ENCODE peak calls at places on chromosomes 1 and 21, in five cellular contexts. P is endodermal cell, L is astrocyte, Y is transverse colon, J is breast epithelium. H is an unnamed sample.

GRCh38 chr1:226444901-226445300 is 37.0 kb upstream of the PARP1 start:
- DNase-seq in J (no peak), Y (peak), L (no peak), P (peak), H (no peak)

GRCh38 chr1:3011127-3011526 is 10.1 kb upstream of the ACTRT2 start:
- DNase-seq in P (no peak), J (no peak), L (no peak), Y (no peak), H (no peak)

GRCh38 chr1:234941711-234942320 is 186.8 kb downstream of the TOMM20 start:
- DNase-seq in L (peak), J (no peak), Y (no peak), P (no peak), H (no peak)

GRCh38 chr1:235917267-235917811 is 50.6 kb upstream of the LYST start:
- DNase-seq in J (peak), Y (peak), L (peak), P (no peak), H (peak)

GRCh38 chr21:27423906-27424595 is 457.2 kb upstream of the ADAMTS5 start:
- DNase-seq in J (no peak), L (peak), Y (no peak), P (peak), H (peak)

GRCh38 chr1:113576271-113576670 is 183.0 kb downstream of the PHTF1 start:
- DNase-seq in J (no peak), Y (no peak), L (no peak), P (no peak), H (no peak)

GRCh38 chr1:237041461-237041794 is 556 bp upstream of the RYR2 start:
- DNase-seq in P (no peak), L (no peak), J (no peak), Y (no peak), H (no peak)

GRCh38 chr21:24955275-24955961 is 651.9 kb downstream of the MRPL39 start:
- DNase-seq in J (no peak), Y (peak), P (no peak), L (no peak), H (no peak)

GRCh38 chr1:228416217-228416971 is at the start of gene TRIM17:
- DNase-seq in Y (no peak), P (peak), L (no peak), J (peak), H (no peak)

GRCh38 chr1:182181167-182181572 is 119.7 kb upstream of the ZNF648 start:
- DNase-seq in Y (peak), L (no peak), P (no peak), J (peak), H (no peak)

GRCh38 chr21:34553199-34553952 is 41.4 kb upstream of the KCNE1 start:
- DNase-seq in J (no peak), P (peak), Y (no peak), L (peak), H (peak)

GRCh38 chr1:180415985-180416633 is 86.3 kb downstream of the ACBD6 start:
- DNase-seq in Y (no peak), J (no peak), P (no peak), L (peak), H (no peak)

GRCh38 chr1:182586380-182586779 is 2.7 kb downstream of the RNASEL start:
- DNase-seq in J (no peak), Y (no peak), P (no peak), L (no peak), H (no peak)

GRCh38 chr1:69388044-69388443 is 179.7 kb upstream of the LRRC7 start:
- DNase-seq in Y (no peak), P (no peak), J (no peak), L (no peak), H (no peak)

GRCh38 chr1:6424000-6424565 is 493 bp upstream of the ESPN start:
- DNase-seq in L (no peak), J (no peak), P (peak), Y (no peak), H (no peak)

GRCh38 chr1:30756545-30757195 is 904 bp downstream of the LAPTM5 start:
- DNase-seq in J (peak), P (no peak), Y (peak), L (peak), H (peak)

GRCh38 chr1:119475866-119476439 is 31.1 kb upstream of the HSD3B1 start:
- DNase-seq in L (no peak), J (peak), P (peak), Y (peak), H (peak)

GRCh38 chr1:92218559-92218958 is 844 bp downstream of the C1orf146 start:
- DNase-seq in Y (no peak), P (peak), L (no peak), J (no peak), H (no peak)

GRCh38 chr1:226973371-226973897 is 33.3 kb downstream of the COQ8A start:
- DNase-seq in P (no peak), J (no peak), Y (peak), L (no peak), H (no peak)

GRCh38 chr1:24535021-24535424 is 20.9 kb upstream of the NCMAP start:
- DNase-seq in Y (peak), L (no peak), J (no peak), P (peak), H (no peak)

GRCh38 chr1:206905295-206906164 is 8.3 kb downstream of the IL24 start:
- DNase-seq in J (no peak), Y (no peak), P (no peak), L (peak), H (peak)

GRCh38 chr1:152539901-152540300 is 25.6 kb downstream of the CRCT1 start:
- DNase-seq in P (no peak), L (no peak), J (no peak), Y (no peak), H (no peak)

GRCh38 chr1:200154069-200154767 is 126.7 kb downstream of the NR5A2 start:
- DNase-seq in Y (peak), P (no peak), L (peak), J (no peak), H (no peak)

GRCh38 chr1:157834430-157834829 is 7.2 kb downstream of the CD5L start:
- DNase-seq in P (no peak), J (no peak), Y (no peak), L (no peak), H (no peak)

GRCh38 chr1:214331180-214331579 is 50.2 kb downstream of the SMYD2 start:
- DNase-seq in P (peak), L (no peak), Y (no peak), J (no peak), H (no peak)

GRCh38 chr1:22038036-22038435 is 14.5 kb upstream of the CDC42 start:
- DNase-seq in Y (no peak), L (no peak), P (no peak), J (no peak), H (no peak)

GRCh38 chr1:145846191-145846590 is 761 bp downstream of the NUDT17 start:
- DNase-seq in P (peak), Y (no peak), L (no peak), J (no peak), H (no peak)

GRCh38 chr1:32988665-32989064 is 24.1 kb upstream of the RNF19B start:
- DNase-seq in J (no peak), Y (no peak), P (no peak), L (peak), H (peak)

GRCh38 chr1:234170067-234170466 is 203.2 kb upstream of the COA6 start:
- DNase-seq in J (no peak), P (no peak), Y (no peak), L (no peak), H (no peak)

GRCh38 chr1:27569088-27569459 is 34.9 kb downstream of the AHDC1 start:
- DNase-seq in Y (no peak), J (no peak), L (no peak), P (no peak), H (no peak)

GRCh38 chr1:182993746-182994145 is 29.5 kb upstream of the LAMC1 start:
- DNase-seq in P (no peak), L (no peak), Y (no peak), J (no peak), H (no peak)

GRCh38 chr1:60922304-60922703 is 160.1 kb upstream of the NFIA start:
- DNase-seq in L (no peak), Y (peak), P (no peak), J (peak), H (no peak)

GRCh38 chr1:60923287-60924110 is 158.9 kb upstream of the NFIA start:
- DNase-seq in J (no peak), Y (no peak), L (no peak), P (no peak), H (no peak)

GRCh38 chr1:60921175-60921574 is 161.2 kb upstream of the NFIA start:
- DNase-seq in Y (no peak), J (no peak), P (no peak), L (no peak), H (no peak)

GRCh38 chr1:60924964-60925798 is 157.2 kb upstream of the NFIA start:
- DNase-seq in L (no peak), P (no peak), Y (no peak), J (no peak), H (no peak)

DNA sequence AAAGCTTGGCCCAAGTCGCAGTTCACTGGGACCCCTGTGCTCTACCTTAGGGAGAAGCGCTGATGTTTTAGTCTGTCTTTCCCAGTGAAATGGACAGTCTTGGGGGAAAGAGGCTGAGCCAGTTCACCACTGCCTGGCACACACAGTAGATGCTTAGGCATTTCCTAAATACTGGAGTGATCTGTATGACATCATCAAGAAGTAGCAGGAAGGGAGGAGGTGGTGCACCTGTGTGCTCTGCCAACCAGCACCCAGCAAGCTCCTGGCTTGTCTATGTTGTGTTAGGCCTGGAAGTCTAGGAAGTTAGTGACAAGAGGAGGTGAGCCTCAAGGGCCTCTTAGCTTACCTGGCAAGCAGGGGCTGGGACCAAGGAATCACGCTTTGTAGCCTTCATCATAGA is 158.2 kb upstream of the NFIA start:
- DNase-seq in L (no peak), Y (no peak), P (no peak), J (no peak), H (no peak)
- TF ChIP-seq CTCF in L (no peak), Y (no peak), P (no peak), J (no peak), H (no peak)

GRCh38 chr1:42085596-42085995 is 67.6 kb upstream of the GUCA2B start:
- DNase-seq in L (no peak), P (no peak), Y (no peak), J (no peak), H (no peak)

DNA sequence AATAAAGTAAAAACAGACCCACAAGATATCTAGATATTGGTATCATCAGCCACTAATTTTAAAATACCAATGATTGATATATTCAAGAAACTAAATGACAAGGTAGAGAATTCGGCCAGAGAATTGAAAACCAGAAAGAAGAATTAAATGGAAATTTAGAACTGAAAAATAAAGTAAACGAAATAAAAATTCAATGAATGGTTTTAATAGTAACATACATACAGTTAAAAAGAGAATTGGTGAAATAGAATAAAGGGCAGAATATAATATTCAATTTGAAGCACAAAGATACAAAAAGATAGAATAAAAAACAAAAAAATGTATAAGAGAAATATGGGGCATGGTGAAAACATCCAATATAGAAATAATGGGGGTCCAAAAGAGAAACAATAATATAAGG is 64.0 kb upstream of the GUCA2B start:
- DNase-seq in J (no peak), L (no peak), P (no peak), Y (no peak), H (no peak)
- H3K4me3 ChIP-seq in J (no peak), L (no peak), P (no peak), Y (no peak), H (no peak)

GRCh38 chr1:233114860-233115259 is 164.4 kb downstream of the NTPCR start:
- DNase-seq in Y (no peak), J (no peak), L (no peak), P (peak), H (no peak)

GRCh38 chr1:233112184-233113008 is 162.0 kb downstream of the NTPCR start:
- DNase-seq in L (peak), P (peak), Y (no peak), J (no peak), H (no peak)

GRCh38 chr1:233113009-233113712 is 162.8 kb downstream of the NTPCR start:
- DNase-seq in Y (peak), L (peak), P (peak), J (peak), H (peak)

GRCh38 chr1:233114159-233114558 is 163.7 kb downstream of the NTPCR start:
- DNase-seq in P (peak), Y (no peak), J (no peak), L (peak), H (peak)

GRCh38 chr1:233113713-233114028 is 163.3 kb downstream of the NTPCR start:
- DNase-seq in P (peak), L (no peak), J (no peak), Y (no peak), H (no peak)
- TF ChIP-seq CTCF in P (no peak), L (no peak), J (no peak), Y (no peak), H (no peak)

GRCh38 chr1:246755419-246755818 is 31.2 kb downstream of the SCCPDH start:
- DNase-seq in P (no peak), L (no peak), Y (no peak), J (no peak), H (no peak)
- H3K4me3 ChIP-seq in P (no peak), L (no peak), Y (no peak), J (no peak), H (no peak)